ENCODE peak calls at places on chromosomes 3 and 15, in five cellular contexts. C, K, E, D and M are unnamed samples.

GRCh38 chr15:38004218-38004848 is 69.9 kb downstream of the TMCO5A start:
- DNase-seq in C (no peak), K (no peak), E (no peak), D (no peak), M (no peak)

GRCh38 chr15:79035111-79035601 is 55.4 kb downstream of the RASGRF1 start:
- DNase-seq in C (no peak), K (peak), E (no peak), D (no peak), M (no peak)

GRCh38 chr3:123587399-123587798 is 2.5 kb upstream of the HACD2 start:
- DNase-seq in C (no peak), K (no peak), E (no peak), D (no peak), M (no peak)

GRCh38 chr3:133573054-133573628 is 345 bp upstream of the CDV3 start:
- DNase-seq in C (peak), K (peak), E (peak), D (peak), M (no peak)

GRCh38 chr3:74789111-74789510 is 174.7 kb upstream of the CNTN3 start:
- DNase-seq in C (no peak), K (no peak), E (peak), D (peak), M (no peak)

GRCh38 chr3:11532865-11533490 is 110.7 kb downstream of the VGLL4 start:
- DNase-seq in C (no peak), K (no peak), E (no peak), D (no peak), M (no peak)

GRCh38 chr3:67646586-67647234 is 7.7 kb downstream of the SUCLG2 start:
- DNase-seq in C (no peak), K (no peak), E (no peak), D (no peak), M (no peak)

GRCh38 chr3:174120997-174121396 is 723.5 kb downstream of the NLGN1 start:
- DNase-seq in C (no peak), K (no peak), E (no peak), D (no peak), M (no peak)

GRCh38 chr15:84752195-84752594 is 3.8 kb downstream of the ZNF592 start:
- DNase-seq in C (no peak), K (no peak), E (no peak), D (no peak), M (no peak)

GRCh38 chr3:157130138-157130880 is 29.6 kb downstream of the CCNL1 start:
- DNase-seq in C (peak), K (peak), E (peak), D (no peak), M (peak)

GRCh38 chr3:161630791-161631190 is 134.2 kb downstream of the OTOL1 start:
- DNase-seq in C (no peak), K (no peak), E (no peak), D (no peak), M (no peak)

GRCh38 chr3:38047896-38048295 is 8.9 kb downstream of the DLEC1 start:
- DNase-seq in C (no peak), K (no peak), E (no peak), D (no peak), M (no peak)

GRCh38 chr3:41075958-41076357 is 123.3 kb upstream of the CTNNB1 start:
- DNase-seq in C (peak), K (no peak), E (no peak), D (no peak), M (no peak)

GRCh38 chr3:160217675-160218074 is 7.5 kb upstream of the C3orf80 start:
- DNase-seq in C (no peak), K (no peak), E (no peak), D (no peak), M (no peak)

GRCh38 chr3:182309120-182309519 is 484.2 kb upstream of the ATP11B start:
- DNase-seq in C (no peak), K (no peak), E (no peak), D (no peak), M (no peak)

GRCh38 chr3:105691633-105692032 is 177.2 kb downstream of the CBLB start:
- DNase-seq in C (no peak), K (no peak), E (no peak), D (no peak), M (no peak)

GRCh38 chr3:125107861-125108567 is 52.2 kb upstream of the HEG1 start:
- DNase-seq in C (no peak), K (peak), E (no peak), D (peak), M (peak)

GRCh38 chr3:48707157-48707556 is 9.9 kb downstream of the IP6K2 start:
- DNase-seq in C (no peak), K (no peak), E (no peak), D (no peak), M (no peak)

GRCh38 chr15:88256261-88257230 is at the start of gene NTRK3:
- DNase-seq in C (no peak), K (no peak), E (peak), D (no peak), M (no peak)

GRCh38 chr15:77497108-77497737 is 76.5 kb downstream of the HMG20A start:
- DNase-seq in C (peak), K (no peak), E (no peak), D (peak), M (peak)

GRCh38 chr3:65873028-65873427 is 165.7 kb downstream of the MAGI1 start:
- DNase-seq in C (peak), K (no peak), E (no peak), D (no peak), M (no peak)

GRCh38 chr15:98611808-98612207 is 36.5 kb upstream of the IGF1R start:
- DNase-seq in C (no peak), K (no peak), E (no peak), D (no peak), M (no peak)

GRCh38 chr3:62186967-62187366 is 186.4 kb downstream of the FEZF2 start:
- DNase-seq in C (peak), K (no peak), E (no peak), D (no peak), M (no peak)

GRCh38 chr15:70902105-70902504 is 9.5 kb downstream of the LRRC49 start:
- DNase-seq in C (no peak), K (no peak), E (no peak), D (peak), M (no peak)

GRCh38 chr3:31384117-31384516 is 148.6 kb upstream of the STT3B start:
- DNase-seq in C (no peak), K (no peak), E (no peak), D (no peak), M (no peak)